ENCODE peak calls at places on chromosomes 5 and 9, in four cellular contexts. R, Y, P and F are unnamed samples.

GRCh38 chr9:92633879-92634278 is 36.1 kb downstream of the IPPK start:
- DNase-seq in P (no peak), R (no peak), Y (no peak), F (no peak)

GRCh38 chr5:73222173-73222572 is 49.2 kb downstream of the TMEM174 start:
- DNase-seq in R (no peak), Y (no peak), P (peak), F (no peak)

GRCh38 chr5:173205921-173206320 is 29.1 kb downstream of the NKX2-5 start:
- DNase-seq in P (no peak), R (no peak), Y (no peak), F (no peak)

GRCh38 chr5:149957855-149958254 is 2.7 kb upstream of the SLC26A2 start:
- DNase-seq in Y (no peak), P (no peak), R (no peak), F (no peak)

GRCh38 chr5:132483661-132484385 is 6.8 kb downstream of the IRF1 start:
- DNase-seq in Y (no peak), P (no peak), R (no peak), F (no peak)

GRCh38 chr5:11997942-11998341 is 93.7 kb upstream of the CTNND2 start:
- DNase-seq in Y (no peak), P (no peak), R (no peak), F (no peak)

GRCh38 chr5:91417219-91417618 is 34.1 kb upstream of the ARRDC3 start:
- DNase-seq in R (no peak), Y (no peak), P (no peak), F (no peak)

GRCh38 chr5:115467631-115468030 is 76.9 kb downstream of the FEM1C start:
- DNase-seq in R (no peak), Y (no peak), P (no peak), F (no peak)

GRCh38 chr5:39755452-39755851 is 330.7 kb upstream of the DAB2 start:
- DNase-seq in P (no peak), R (no peak), Y (no peak), F (no peak)

GRCh38 chr5:116669261-116670049 is 94.8 kb upstream of the SEMA6A start:
- DNase-seq in Y (no peak), P (no peak), R (no peak), F (no peak)

GRCh38 chr5:6716634-6717149 is 3.5 kb downstream of the TENT4A start:
- DNase-seq in Y (no peak), P (no peak), R (no peak), F (no peak)

GRCh38 chr5:15609076-15609725 is 109.2 kb downstream of the FBXL7 start:
- DNase-seq in R (no peak), P (no peak), Y (no peak), F (no peak)

GRCh38 chr5:163079618-163080017 is 357.8 kb upstream of the CCNG1 start:
- DNase-seq in R (no peak), Y (no peak), P (no peak), F (no peak)

GRCh38 chr9:36436909-36437308 is 36.8 kb upstream of the RNF38 start:
- DNase-seq in P (peak), R (no peak), Y (no peak), F (peak)

GRCh38 chr5:140207250-140207954 is 32.4 kb downstream of the CYSTM1 start:
- DNase-seq in R (no peak), P (no peak), Y (no peak), F (no peak)

GRCh38 chr5:134245101-134245604 is 19.3 kb upstream of the PPP2CA start:
- DNase-seq in R (no peak), Y (no peak), P (no peak), F (peak)

GRCh38 chr5:39399135-39400036 is 25.4 kb downstream of the DAB2 start:
- DNase-seq in P (no peak), R (peak), Y (no peak), F (no peak)

GRCh38 chr5:51977014-51977413 is 593.8 kb downstream of the ISL1 start:
- DNase-seq in Y (no peak), R (no peak), P (no peak), F (no peak)

GRCh38 chr5:168978015-168978414 is 322.9 kb downstream of the SLIT3 start:
- DNase-seq in P (no peak), R (no peak), Y (no peak), F (no peak)

GRCh38 chr9:92001244-92001643 is 51.2 kb upstream of the ROR2 start:
- DNase-seq in R (no peak), Y (no peak), P (no peak), F (no peak)

GRCh38 chr5:168908207-168908606 is 329.0 kb upstream of the PANK3 start:
- DNase-seq in Y (no peak), P (no peak), R (no peak), F (no peak)

GRCh38 chr5:76083555-76084495 is 642 bp downstream of the SV2C start:
- DNase-seq in R (no peak), P (peak), Y (peak), F (no peak)

GRCh38 chr5:169893010-169893409 is 87.3 kb downstream of the INSYN2B start:
- DNase-seq in Y (no peak), P (no peak), R (no peak), F (no peak)

GRCh38 chr9:120977321-120977720 is 50.7 kb upstream of the TRAF1 start:
- DNase-seq in P (no peak), Y (no peak), R (no peak), F (no peak)

GRCh38 chr9:121750715-121751623 is 99.5 kb downstream of the DAB2IP start:
- DNase-seq in P (no peak), Y (no peak), R (no peak), F (no peak)

GRCh38 chr9:129866373-129867137 is 31.3 kb downstream of the USP20 start:
- DNase-seq in Y (no peak), P (no peak), R (no peak), F (no peak)

GRCh38 chr5:132830436-132831094 is at the start of gene SHROOM1:
- DNase-seq in P (peak), Y (peak), R (no peak), F (peak)